ENCODE peak calls at places on chromosomes 4 and X, in ten cellular contexts. Q is AG04450; T is choroid plexus epithelial cell; P is NCI-H1417 treated with DMSO at 0.1 percent for 48 hours; G is EH; W is NCI-H1105; H is memory B cell; J is amygdala; C is activated CD8-positive, alpha-beta memory T cell treated with anti-CD3 and anti-CD28 coated beads for 48 hours; Z is right atrium auricular region. O is an unnamed sample.

GRCh38 chrX:38612281-38612680 is 50.9 kb downstream of the TSPAN7 start:
- DNase-seq in Q (no peak), T (no peak), P (no peak), G (no peak), W (no peak), H (no peak), J (no peak), C (no peak), Z (no peak), O (no peak)

GRCh38 chr4:139300431-139301142 is 718 bp upstream of the NAA15 start:
- DNase-seq in Q (no peak), T (peak), P (no peak), G (peak), W (no peak), H (no peak), J (no peak), C (peak), Z (no peak), O (no peak)

GRCh38 chr4:174118171-174118570 is 165.3 kb downstream of the FBXO8 start:
- DNase-seq in Q (no peak), T (no peak), P (no peak), G (no peak), W (no peak), H (no peak), J (no peak), C (no peak), Z (no peak), O (no peak)

GRCh38 chrX:108537005-108537404 is 97.4 kb downstream of the COL4A5 start:
- DNase-seq in Q (no peak), T (peak), P (peak), G (peak), W (peak), H (no peak), J (no peak), C (no peak), Z (no peak), O (no peak)

GRCh38 chr4:127870688-127871087 is 10.0 kb upstream of the PLK4 start:
- DNase-seq in Q (peak), T (peak), P (no peak), G (peak), W (no peak), H (no peak), J (no peak), C (no peak), Z (no peak), O (no peak)

GRCh38 chr4:66160606-66161005 is 490.3 kb upstream of the EPHA5 start:
- DNase-seq in Q (no peak), T (peak), P (no peak), G (peak), W (no peak), H (no peak), J (no peak), C (no peak), Z (no peak), O (no peak)

GRCh38 chr4:177131736-177132135 is 177.9 kb upstream of the NEIL3 start:
- DNase-seq in Q (no peak), T (no peak), P (no peak), G (no peak), W (no peak), H (no peak), J (no peak), C (no peak), Z (no peak), O (no peak)

GRCh38 chrX:45063319-45064095 is 137.2 kb downstream of the DIPK2B start:
- DNase-seq in Q (no peak), T (peak), P (no peak), G (no peak), W (no peak), H (no peak), J (no peak), C (no peak), Z (no peak), O (no peak)

GRCh38 chr4:7945709-7946380 is 6.2 kb upstream of the AFAP1 start:
- DNase-seq in Q (no peak), T (no peak), P (no peak), G (no peak), W (no peak), H (no peak), J (no peak), C (no peak), Z (no peak), O (no peak)

GRCh38 chr4:15158410-15159091 is 156.3 kb downstream of the CPEB2 start:
- DNase-seq in Q (no peak), T (no peak), P (no peak), G (no peak), W (no peak), H (no peak), J (no peak), C (no peak), Z (no peak), O (no peak)

GRCh38 chrX:9880912-9881311 is 86.2 kb upstream of the CLDN34 start:
- DNase-seq in Q (no peak), T (no peak), P (no peak), G (no peak), W (no peak), H (no peak), J (no peak), C (no peak), Z (no peak), O (no peak)

GRCh38 chr4:141724646-141725045 is 88.3 kb downstream of the IL15 start:
- DNase-seq in Q (no peak), T (no peak), P (no peak), G (peak), W (no peak), H (no peak), J (no peak), C (no peak), Z (no peak), O (no peak)

GRCh38 chrX:2705461-2705860 is 14.4 kb downstream of the CD99 start:
- DNase-seq in Q (no peak), T (no peak), P (no peak), G (no peak), W (no peak), H (no peak), J (no peak), C (no peak), Z (no peak), O (no peak)

GRCh38 chrX:56994375-56995270 is 718 bp downstream of the SPIN3 start:
- DNase-seq in Q (no peak), T (no peak), P (no peak), G (no peak), W (no peak), H (no peak), J (no peak), C (no peak), Z (no peak), O (no peak)

GRCh38 chr4:61520176-61520575 is 320.1 kb downstream of the ADGRL3 start:
- DNase-seq in Q (no peak), T (peak), P (no peak), G (no peak), W (no peak), H (no peak), J (no peak), C (no peak), Z (no peak), O (no peak)

GRCh38 chr4:168410681-168411080 is 69.6 kb downstream of the DDX60L start:
- DNase-seq in Q (no peak), T (no peak), P (no peak), G (no peak), W (no peak), H (no peak), J (no peak), C (no peak), Z (no peak), O (no peak)

GRCh38 chr4:124710253-124710849 is 2.2 kb downstream of the ANKRD50 start:
- DNase-seq in Q (no peak), T (peak), P (no peak), G (peak), W (no peak), H (no peak), J (no peak), C (no peak), Z (no peak), O (no peak)

GRCh38 chr4:114272226-114272625 is 292.8 kb upstream of the ARSJ start:
- DNase-seq in Q (peak), T (peak), P (no peak), G (peak), W (no peak), H (no peak), J (no peak), C (no peak), Z (no peak), O (no peak)

GRCh38 chr4:173269280-173269679 is 64.9 kb downstream of the HMGB2 start:
- DNase-seq in Q (no peak), T (no peak), P (no peak), G (no peak), W (no peak), H (no peak), J (no peak), C (no peak), Z (no peak), O (no peak)

GRCh38 chr4:144564358-144564757 is 81.6 kb upstream of the HHIP start:
- DNase-seq in Q (no peak), T (peak), P (no peak), G (peak), W (peak), H (no peak), J (no peak), C (no peak), Z (no peak), O (no peak)

GRCh38 chrX:136170109-136170800 is 22.9 kb downstream of the FHL1 start:
- DNase-seq in Q (no peak), T (peak), P (no peak), G (peak), W (no peak), H (no peak), J (no peak), C (no peak), Z (no peak), O (no peak)

GRCh38 chrX:50448565-50448964 is 22.1 kb downstream of the DGKK start:
- DNase-seq in Q (no peak), T (no peak), P (no peak), G (peak), W (no peak), H (no peak), J (no peak), C (no peak), Z (no peak), O (no peak)

GRCh38 chrX:153456161-153456560 is 10.3 kb upstream of the TREX2 start:
- DNase-seq in Q (no peak), T (no peak), P (no peak), G (no peak), W (no peak), H (no peak), J (no peak), C (no peak), Z (no peak), O (peak)

GRCh38 chr4:107283587-107284559 is 247.8 kb upstream of the DKK2 start:
- DNase-seq in Q (peak), T (peak), P (no peak), G (peak), W (no peak), H (no peak), J (no peak), C (no peak), Z (no peak), O (no peak)

GRCh38 chrX:139126493-139126892 is 404.0 kb upstream of the F9 start:
- DNase-seq in Q (no peak), T (no peak), P (no peak), G (no peak), W (no peak), H (no peak), J (no peak), C (no peak), Z (no peak), O (no peak)

GRCh38 chr4:16027114-16027513 is 56.7 kb downstream of the PROM1 start:
- DNase-seq in Q (no peak), T (peak), P (no peak), G (no peak), W (no peak), H (no peak), J (no peak), C (no peak), Z (no peak), O (no peak)

GRCh38 chr4:146338512-146338911 is 124.2 kb downstream of the REELD1 start:
- DNase-seq in Q (no peak), T (peak), P (no peak), G (peak), W (no peak), H (no peak), J (no peak), C (no peak), Z (no peak), O (no peak)

GRCh38 chrX:47578692-47579091 is 3.5 kb upstream of the TIMP1 start:
- DNase-seq in Q (no peak), T (no peak), P (no peak), G (no peak), W (no peak), H (no peak), J (no peak), C (no peak), Z (peak), O (no peak)

GRCh38 chr4:126106658-126107057 is 791.9 kb downstream of the FAT4 start:
- DNase-seq in Q (no peak), T (peak), P (no peak), G (peak), W (no peak), H (no peak), J (no peak), C (no peak), Z (no peak), O (no peak)

GRCh38 chr4:158970786-158971185 is 132.1 kb upstream of the RAPGEF2 start:
- DNase-seq in Q (no peak), T (no peak), P (no peak), G (peak), W (no peak), H (no peak), J (no peak), C (no peak), Z (no peak), O (no peak)

GRCh38 chrX:105552395-105552794 is 269.9 kb upstream of the NRK start:
- DNase-seq in Q (no peak), T (peak), P (no peak), G (peak), W (no peak), H (no peak), J (no peak), C (no peak), Z (no peak), O (no peak)